ENCODE peak calls at places on chromosomes 13 and 19, in nine cellular contexts. E, A, F, I, J, Q, G, T and V are unnamed samples.

GRCh38 chr19:58304748-58305064 is 471 bp upstream of the ERVK3-1 start:
- DNase-seq in A (no peak), T (no peak), Q (no peak), G (no peak), E (no peak), J (no peak), I (no peak), F (no peak), V (no peak)

GRCh38 chr19:5586300-5587070 is 18.7 kb upstream of the TINCR start:
- DNase-seq in E (no peak), Q (no peak), G (no peak), A (no peak), T (no peak), F (no peak), I (no peak), J (no peak), V (no peak)

GRCh38 chr13:40549500-40550094 is 116.8 kb downstream of the FOXO1 start:
- DNase-seq in T (no peak), G (no peak), F (peak; percentile 28), I (no peak), Q (no peak), J (no peak), A (no peak), E (peak; percentile 42), V (peak; percentile 30)

GRCh38 chr19:38690832-38691231 is 43.4 kb downstream of the ACTN4 start:
- DNase-seq in A (no peak), I (no peak), E (no peak), Q (no peak), G (no peak), F (no peak), J (no peak), T (no peak), V (no peak)

GRCh38 chr13:65959305-65959704 is 1270.8 kb downstream of the PCDH9 start:
- DNase-seq in J (no peak), A (no peak), F (peak; percentile 11), Q (no peak), T (no peak), E (no peak), G (no peak), I (peak; percentile 21), V (no peak)

GRCh38 chr19:12949363-12950284 is 4.0 kb downstream of the RAD23A start:
- DNase-seq in I (no peak), T (no peak), Q (no peak), A (no peak), G (no peak), F (no peak), E (peak; percentile 39), J (no peak), V (no peak)

GRCh38 chr19:13742756-13743155 is 21.6 kb upstream of the MRI1 start:
- DNase-seq in G (no peak), I (no peak), A (no peak), F (no peak), J (no peak), Q (no peak), E (peak; percentile 28), T (no peak), V (no peak)

GRCh38 chr19:28846094-28846812 is 366.7 kb downstream of the UQCRFS1 start:
- DNase-seq in T (no peak), Q (no peak), A (no peak), G (no peak), F (no peak), E (no peak), I (no peak), J (no peak), V (no peak)

GRCh38 chr19:13644648-13645047 is 119.7 kb upstream of the MRI1 start:
- DNase-seq in A (no peak), I (no peak), Q (no peak), J (no peak), F (no peak), G (no peak), T (no peak), E (no peak), V (no peak)

GRCh38 chr19:10923503-10924076 is 4.8 kb downstream of the YIPF2 start:
- DNase-seq in Q (no peak), A (no peak), G (no peak), E (no peak), J (no peak), T (no peak), I (no peak), F (no peak), V (no peak)

GRCh38 chr13:111470933-111471332 is 150.5 kb downstream of the TEX29 start:
- DNase-seq in Q (no peak), J (no peak), A (no peak), E (no peak), G (no peak), I (no peak), T (no peak), F (no peak), V (no peak)